ENCODE peak calls at places on chromosomes 11 and 22, in five cellular contexts. P, V, H, I and Y are unnamed samples.

GRCh38 chr11:62880803-62881578 is at the start of gene SLC3A2:
- DNase-seq in H (peak), I (peak), V (peak), P (peak), Y (peak)

GRCh38 chr22:17754233-17754925 is 19.9 kb downstream of the BID start:
- DNase-seq in I (no peak), H (no peak), V (no peak), P (no peak), Y (peak)

GRCh38 chr11:88259431-88259830 is 78.1 kb downstream of the CTSC start:
- DNase-seq in P (no peak), H (no peak), V (no peak), I (no peak), Y (no peak)

GRCh38 chr22:38681784-38682335 is at the start of gene TOMM22:
- DNase-seq in H (peak), P (peak), V (peak), I (peak), Y (peak)

GRCh38 chr11:58286249-58286648 is 18.2 kb upstream of the OR10W1 start:
- DNase-seq in I (peak), V (peak), P (peak), H (no peak), Y (peak)

GRCh38 chr22:39367040-39367439 is 17.2 kb downstream of the SYNGR1 start:
- DNase-seq in H (no peak), I (no peak), V (no peak), P (no peak), Y (no peak)

GRCh38 chr22:48340727-48341709 is 1486.7 kb downstream of the BRD1 start:
- DNase-seq in I (no peak), H (no peak), P (no peak), V (no peak), Y (peak)

GRCh38 chr11:69131644-69132300 is 24.0 kb upstream of the SMIM38 start:
- DNase-seq in H (no peak), V (peak), P (peak), I (peak), Y (peak)

GRCh38 chr22:50671641-50672040 is 982 bp upstream of the SHANK3 start:
- DNase-seq in I (no peak), V (no peak), H (no peak), P (no peak), Y (no peak)

GRCh38 chr11:73982595-73982989 is at the start of gene UCP2:
- DNase-seq in V (peak), I (peak), H (no peak), P (no peak), Y (peak)
- TF ChIP-seq REST in V (no peak), I (no peak), H (no peak), P (no peak), Y (no peak)

GRCh38 chr11:77725433-77725832 is 87.8 kb upstream of the CLNS1A start:
- DNase-seq in H (peak), P (no peak), V (no peak), I (no peak), Y (no peak)
- H3K4me2 ChIP-seq in H (no peak), P (no peak), V (no peak), I (no peak), Y (no peak)

GRCh38 chr11:44670814-44671213 is 55.9 kb upstream of the TSPAN18 start:
- DNase-seq in I (no peak), P (no peak), V (no peak), H (no peak), Y (peak)
- TF ChIP-seq POLR2AphosphoS5 in I (no peak), P (no peak), V (no peak), H (no peak), Y (no peak)

GRCh38 chr11:65500262-65501004 is 1.6 kb downstream of the MALAT1 start:
- DNase-seq in P (no peak), V (no peak), I (no peak), H (no peak), Y (no peak)
- TF ChIP-seq REST in P (no peak), V (peak), I (peak), H (no peak), Y (no peak)

GRCh38 chr11:36165638-36166389 is 123.4 kb downstream of the COMMD9 start:
- DNase-seq in I (no peak), V (peak), H (no peak), P (no peak), Y (no peak)

GRCh38 chr11:36161572-36161971 is 127.7 kb downstream of the COMMD9 start:
- DNase-seq in V (no peak), I (no peak), P (no peak), H (no peak), Y (no peak)

GRCh38 chr11:36164522-36165250 is 124.5 kb downstream of the COMMD9 start:
- DNase-seq in P (no peak), V (no peak), H (no peak), I (no peak), Y (no peak)

GRCh38 chr11:36162282-36162825 is 126.9 kb downstream of the COMMD9 start:
- DNase-seq in P (no peak), V (no peak), I (no peak), H (no peak), Y (no peak)

DNA sequence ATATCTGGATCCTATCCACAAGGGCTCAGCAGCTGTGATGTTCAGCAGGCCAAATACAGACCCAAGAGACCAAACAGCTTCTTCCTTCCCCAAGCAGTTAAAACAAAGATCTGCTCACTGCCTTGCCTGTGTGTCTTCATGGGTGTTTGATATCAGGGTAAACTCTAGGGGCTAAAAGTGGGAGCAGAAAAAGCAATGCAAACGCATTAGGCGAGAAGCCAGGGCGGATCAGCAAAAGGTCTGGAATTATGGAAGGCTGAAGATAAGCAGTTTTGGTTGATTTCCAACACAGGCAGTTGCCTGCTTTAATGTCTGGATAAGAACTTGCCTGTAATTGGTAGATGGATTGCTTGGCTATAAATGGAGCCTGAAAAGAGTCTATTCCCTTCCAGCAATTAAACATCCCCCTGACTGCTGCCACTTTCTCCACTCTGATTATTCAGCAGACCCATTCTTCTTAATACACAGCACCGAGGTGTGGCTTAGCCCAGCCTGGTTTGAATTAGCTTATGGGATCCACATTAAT is 126.3 kb downstream of the COMMD9 start:
- DNase-seq in V (peak), I (no peak), H (no peak), P (no peak), Y (no peak)
- H3K4me2 ChIP-seq in V (no peak), I (no peak), H (no peak), P (no peak), Y (no peak)